ENCODE peak calls at places on chromosomes 12 and 14, in eight cellular contexts. One of them, this sample, is unnamed. For H3K36me3 and H3K4me1, the result is how much of the 10 kb centered on the place peaks cover.

GRCh38 chr14:106848330-106849121 is 1322.1 kb downstream of the TMEM121 start:
- DNase-seq in CD8-positive, alpha-beta T cell: no peak
- DNase-seq in left ventricle myocardium inferior: no peak
- DNase-seq in endothelial cell of umbilical vein: no peak
- DNase-seq in CD4-positive, CD25-positive, alpha-beta regulatory T cell: no peak
- DNase-seq in cardiac muscle cell: no peak
- DNase-seq in mucosa of descending colon: no peak
- DNase-seq in DND-41: peak
- DNase-seq in this sample: peak

GRCh38 chr14:96384053-96384452 is 7.9 kb upstream of the AK7 start:
- DNase-seq in CD8-positive, alpha-beta T cell: no peak
- DNase-seq in left ventricle myocardium inferior: no peak
- DNase-seq in endothelial cell of umbilical vein: no peak
- DNase-seq in CD4-positive, CD25-positive, alpha-beta regulatory T cell: no peak
- DNase-seq in cardiac muscle cell: no peak
- DNase-seq in mucosa of descending colon: no peak
- DNase-seq in DND-41: no peak
- DNase-seq in this sample: no peak

GRCh38 chr12:118980407-118981014 is 830 bp upstream of the SRRM4 start:
- DNase-seq in CD8-positive, alpha-beta T cell: no peak
- DNase-seq in left ventricle myocardium inferior: no peak
- DNase-seq in endothelial cell of umbilical vein: no peak
- DNase-seq in CD4-positive, CD25-positive, alpha-beta regulatory T cell: no peak
- DNase-seq in cardiac muscle cell: no peak
- DNase-seq in mucosa of descending colon: no peak
- DNase-seq in DND-41: no peak
- DNase-seq in this sample: no peak

GRCh38 chr14:22226381-22226780 is 362.6 kb downstream of the DAD1 start:
- DNase-seq in CD8-positive, alpha-beta T cell: no peak
- DNase-seq in left ventricle myocardium inferior: no peak
- DNase-seq in endothelial cell of umbilical vein: no peak
- DNase-seq in CD4-positive, CD25-positive, alpha-beta regulatory T cell: peak
- DNase-seq in cardiac muscle cell: no peak
- DNase-seq in mucosa of descending colon: no peak
- DNase-seq in DND-41: no peak
- DNase-seq in this sample: no peak

GRCh38 chr12:2984249-2984648 is 25.1 kb downstream of the TEAD4 start:
- DNase-seq in CD8-positive, alpha-beta T cell: no peak
- DNase-seq in left ventricle myocardium inferior: no peak
- DNase-seq in endothelial cell of umbilical vein: no peak
- DNase-seq in CD4-positive, CD25-positive, alpha-beta regulatory T cell: no peak
- DNase-seq in cardiac muscle cell: no peak
- DNase-seq in mucosa of descending colon: no peak
- DNase-seq in DND-41: no peak
- DNase-seq in this sample: no peak

GRCh38 chr12:97948591-97948990 is 486.0 kb downstream of the RMST start:
- DNase-seq in CD8-positive, alpha-beta T cell: no peak
- DNase-seq in left ventricle myocardium inferior: no peak
- DNase-seq in endothelial cell of umbilical vein: no peak
- DNase-seq in CD4-positive, CD25-positive, alpha-beta regulatory T cell: no peak
- DNase-seq in cardiac muscle cell: no peak
- DNase-seq in mucosa of descending colon: no peak
- DNase-seq in DND-41: no peak
- DNase-seq in this sample: no peak

GRCh38 chr12:104105461-104105860 is 32.5 kb downstream of the NFYB start:
- DNase-seq in CD8-positive, alpha-beta T cell: no peak
- DNase-seq in left ventricle myocardium inferior: no peak
- DNase-seq in endothelial cell of umbilical vein: no peak
- DNase-seq in CD4-positive, CD25-positive, alpha-beta regulatory T cell: no peak
- DNase-seq in cardiac muscle cell: peak
- DNase-seq in mucosa of descending colon: no peak
- DNase-seq in DND-41: no peak
- DNase-seq in this sample: no peak

GRCh38 chr14:48398675-48399282 is 723.4 kb upstream of the MDGA2 start:
- DNase-seq in CD8-positive, alpha-beta T cell: no peak
- DNase-seq in left ventricle myocardium inferior: no peak
- DNase-seq in endothelial cell of umbilical vein: peak
- DNase-seq in CD4-positive, CD25-positive, alpha-beta regulatory T cell: no peak
- DNase-seq in cardiac muscle cell: peak
- DNase-seq in mucosa of descending colon: no peak
- DNase-seq in DND-41: peak
- DNase-seq in this sample: peak

GRCh38 chr12:52027085-52027843 is 20.5 kb downstream of the TAMALIN start:
- DNase-seq in CD8-positive, alpha-beta T cell: no peak
- DNase-seq in left ventricle myocardium inferior: peak
- DNase-seq in endothelial cell of umbilical vein: no peak
- DNase-seq in CD4-positive, CD25-positive, alpha-beta regulatory T cell: no peak
- DNase-seq in cardiac muscle cell: no peak
- DNase-seq in mucosa of descending colon: no peak
- DNase-seq in DND-41: no peak
- DNase-seq in this sample: no peak

GRCh38 chr14:79352026-79352425 is 859.3 kb downstream of the DIO2 start:
- DNase-seq in CD8-positive, alpha-beta T cell: no peak
- DNase-seq in left ventricle myocardium inferior: no peak
- DNase-seq in endothelial cell of umbilical vein: no peak
- DNase-seq in CD4-positive, CD25-positive, alpha-beta regulatory T cell: no peak
- DNase-seq in cardiac muscle cell: no peak
- DNase-seq in mucosa of descending colon: no peak
- DNase-seq in DND-41: no peak
- DNase-seq in this sample: peak

GRCh38 chr12:119803391-119803791 is 73.7 kb downstream of the CIT start:
- DNase-seq in CD8-positive, alpha-beta T cell: no peak
- DNase-seq in left ventricle myocardium inferior: no peak
- DNase-seq in endothelial cell of umbilical vein: no peak
- DNase-seq in CD4-positive, CD25-positive, alpha-beta regulatory T cell: no peak
- DNase-seq in cardiac muscle cell: peak
- DNase-seq in mucosa of descending colon: no peak
- DNase-seq in DND-41: no peak
- DNase-seq in this sample: no peak

GRCh38 chr12:57726151-57726883 is 12.2 kb downstream of the AGAP2 start:
- DNase-seq in CD8-positive, alpha-beta T cell: no peak
- DNase-seq in left ventricle myocardium inferior: peak
- DNase-seq in endothelial cell of umbilical vein: peak
- DNase-seq in CD4-positive, CD25-positive, alpha-beta regulatory T cell: no peak
- DNase-seq in cardiac muscle cell: peak
- DNase-seq in mucosa of descending colon: peak
- DNase-seq in DND-41: no peak
- DNase-seq in this sample: peak

GRCh38 chr14:88955470-88955869 is 131.0 kb downstream of the TTC8 start:
- DNase-seq in CD8-positive, alpha-beta T cell: no peak
- DNase-seq in left ventricle myocardium inferior: no peak
- DNase-seq in endothelial cell of umbilical vein: no peak
- DNase-seq in CD4-positive, CD25-positive, alpha-beta regulatory T cell: no peak
- DNase-seq in cardiac muscle cell: peak
- DNase-seq in mucosa of descending colon: no peak
- DNase-seq in DND-41: no peak
- DNase-seq in this sample: no peak

GRCh38 chr12:95318071-95318545 is 100.5 kb downstream of the VEZT start:
- DNase-seq in CD8-positive, alpha-beta T cell: no peak
- DNase-seq in left ventricle myocardium inferior: no peak
- DNase-seq in endothelial cell of umbilical vein: no peak
- DNase-seq in CD4-positive, CD25-positive, alpha-beta regulatory T cell: no peak
- DNase-seq in cardiac muscle cell: peak
- DNase-seq in mucosa of descending colon: no peak
- DNase-seq in DND-41: no peak
- DNase-seq in this sample: peak

GRCh38 chr14:35438910-35439713 is 34.6 kb upstream of the NFKBIA start:
- DNase-seq in CD8-positive, alpha-beta T cell: no peak
- DNase-seq in left ventricle myocardium inferior: no peak
- DNase-seq in endothelial cell of umbilical vein: no peak
- DNase-seq in CD4-positive, CD25-positive, alpha-beta regulatory T cell: no peak
- DNase-seq in cardiac muscle cell: peak
- DNase-seq in mucosa of descending colon: no peak
- DNase-seq in DND-41: no peak
- DNase-seq in this sample: no peak

GRCh38 chr14:50260511-50260910 is 29.1 kb upstream of the SOS2 start:
- DNase-seq in CD8-positive, alpha-beta T cell: peak
- DNase-seq in left ventricle myocardium inferior: no peak
- DNase-seq in endothelial cell of umbilical vein: peak
- DNase-seq in CD4-positive, CD25-positive, alpha-beta regulatory T cell: peak
- DNase-seq in cardiac muscle cell: peak
- DNase-seq in mucosa of descending colon: no peak
- DNase-seq in DND-41: no peak
- DNase-seq in this sample: no peak

GRCh38 chr14:91511014-91511466 is 930 bp upstream of the PPP4R3A start:
- DNase-seq in CD8-positive, alpha-beta T cell: no peak
- DNase-seq in left ventricle myocardium inferior: no peak
- DNase-seq in endothelial cell of umbilical vein: no peak
- DNase-seq in CD4-positive, CD25-positive, alpha-beta regulatory T cell: no peak
- DNase-seq in cardiac muscle cell: no peak
- DNase-seq in mucosa of descending colon: no peak
- DNase-seq in DND-41: no peak
- DNase-seq in this sample: no peak

GRCh38 chr12:114655934-114656697 is 27.9 kb downstream of the TBX3 start:
- DNase-seq in CD8-positive, alpha-beta T cell: no peak
- DNase-seq in left ventricle myocardium inferior: no peak
- DNase-seq in endothelial cell of umbilical vein: peak
- DNase-seq in CD4-positive, CD25-positive, alpha-beta regulatory T cell: no peak
- DNase-seq in cardiac muscle cell: peak
- DNase-seq in mucosa of descending colon: no peak
- DNase-seq in DND-41: no peak
- DNase-seq in this sample: peak

GRCh38 chr12:50597200-50598195 is 92.7 kb downstream of the DIP2B start:
- DNase-seq in CD8-positive, alpha-beta T cell: peak
- DNase-seq in left ventricle myocardium inferior: no peak
- DNase-seq in endothelial cell of umbilical vein: peak
- DNase-seq in CD4-positive, CD25-positive, alpha-beta regulatory T cell: peak
- DNase-seq in cardiac muscle cell: peak
- DNase-seq in mucosa of descending colon: no peak
- DNase-seq in DND-41: peak
- DNase-seq in this sample: no peak

DNA sequence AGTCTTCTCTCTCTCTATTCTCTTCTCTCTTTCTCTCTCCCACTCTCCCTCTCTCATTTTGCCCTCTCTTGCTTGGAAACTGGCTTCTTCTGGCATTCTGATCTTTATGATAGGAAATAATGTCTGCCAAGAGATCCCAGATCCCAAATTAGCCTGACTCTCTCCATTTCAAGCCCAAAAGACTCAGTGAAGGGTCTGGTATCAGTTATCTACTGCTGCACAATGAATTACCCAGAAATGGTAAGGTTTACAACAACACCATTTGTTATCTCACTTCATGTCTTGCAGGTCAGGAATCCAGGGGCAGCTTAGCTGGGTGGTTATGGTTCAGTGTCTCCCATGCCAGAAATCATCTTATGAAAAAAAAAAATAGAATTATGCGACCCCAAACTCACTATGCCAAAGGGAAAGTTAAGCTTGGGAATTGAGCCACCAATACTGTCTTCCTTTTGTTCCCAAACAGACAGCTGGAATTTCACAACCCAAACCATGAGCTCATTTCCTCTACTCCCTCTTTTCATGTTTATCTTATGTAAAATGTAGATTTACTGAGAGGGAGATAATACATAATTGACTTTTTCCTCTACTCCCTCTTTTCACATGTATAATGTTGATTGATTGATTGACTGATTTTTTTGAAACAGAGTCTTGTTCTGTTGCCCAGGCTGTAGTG is 67.8 kb upstream of the FICD start:
- DNase-seq in CD8-positive, alpha-beta T cell: no peak
- DNase-seq in left ventricle myocardium inferior: no peak
- DNase-seq in endothelial cell of umbilical vein: no peak
- DNase-seq in CD4-positive, CD25-positive, alpha-beta regulatory T cell: no peak
- DNase-seq in cardiac muscle cell: peak
- DNase-seq in mucosa of descending colon: no peak
- DNase-seq in DND-41: no peak
- DNase-seq in this sample: no peak
- H3K36me3 ChIP-seq in CD8-positive, alpha-beta T cell: under half
- H3K36me3 ChIP-seq in left ventricle myocardium inferior: under half
- H3K36me3 ChIP-seq in endothelial cell of umbilical vein: under half
- H3K36me3 ChIP-seq in CD4-positive, CD25-positive, alpha-beta regulatory T cell: under half
- H3K36me3 ChIP-seq in cardiac muscle cell: under half
- H3K36me3 ChIP-seq in mucosa of descending colon: under half
- H3K36me3 ChIP-seq in DND-41: under half
- H3K36me3 ChIP-seq in this sample: under half

DNA sequence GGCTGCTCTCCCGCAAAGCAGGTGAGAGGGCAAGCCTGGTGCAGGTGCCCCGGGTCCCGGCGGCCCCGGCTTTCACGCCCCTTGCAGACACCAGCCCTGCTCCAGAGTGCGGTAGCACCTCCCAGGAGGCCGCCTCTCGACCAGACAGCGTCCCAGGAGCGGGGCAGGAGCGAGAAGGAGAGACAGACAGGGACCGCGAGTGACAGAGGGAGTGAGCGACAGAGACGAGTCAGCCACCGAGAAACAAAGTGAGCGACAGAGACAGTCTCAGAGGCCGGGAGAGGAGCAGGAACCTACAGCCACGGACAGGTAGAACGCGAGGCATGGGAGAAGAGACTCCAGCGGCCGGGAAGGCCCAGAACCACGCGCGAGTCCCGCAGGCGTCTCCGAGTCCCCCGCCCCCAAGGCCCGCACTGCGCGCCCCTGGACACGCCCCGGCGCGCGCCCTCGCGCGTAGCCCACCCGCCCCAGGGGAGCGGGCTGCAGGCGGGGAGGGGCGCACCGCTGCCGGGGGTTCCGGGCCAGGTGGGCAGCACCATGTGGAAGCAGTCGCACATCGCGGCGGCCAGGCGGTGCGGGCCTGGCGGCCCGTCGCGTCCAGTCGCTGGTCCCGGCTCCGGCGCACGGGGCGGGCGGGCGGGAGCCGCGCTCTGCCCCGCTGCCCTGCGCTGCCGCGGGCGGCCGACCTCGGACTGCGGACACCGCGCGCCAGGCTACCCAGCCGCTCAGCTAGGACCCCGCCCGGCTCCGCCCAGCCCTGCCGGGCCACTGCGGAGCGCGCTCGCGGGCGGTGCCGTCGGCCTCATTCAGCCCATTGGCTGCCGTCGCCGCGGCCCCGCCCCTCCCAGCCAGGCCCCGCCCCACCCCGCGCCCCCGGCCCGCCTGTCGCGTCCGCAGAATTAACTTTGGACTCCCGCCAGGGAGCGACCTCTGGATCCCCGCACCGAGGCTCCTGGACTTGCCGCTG is at the start of gene AHNAK2:
- DNase-seq in CD8-positive, alpha-beta T cell: peak
- DNase-seq in left ventricle myocardium inferior: peak
- DNase-seq in endothelial cell of umbilical vein: peak
- DNase-seq in CD4-positive, CD25-positive, alpha-beta regulatory T cell: peak
- DNase-seq in cardiac muscle cell: peak
- DNase-seq in mucosa of descending colon: peak
- DNase-seq in DND-41: no peak
- DNase-seq in this sample: peak
- H3K4me1 ChIP-seq in CD8-positive, alpha-beta T cell: under half
- H3K4me1 ChIP-seq in left ventricle myocardium inferior: half or more
- H3K4me1 ChIP-seq in endothelial cell of umbilical vein: under half
- H3K4me1 ChIP-seq in CD4-positive, CD25-positive, alpha-beta regulatory T cell: under half
- H3K4me1 ChIP-seq in cardiac muscle cell: under half
- H3K4me1 ChIP-seq in mucosa of descending colon: under half
- H3K4me1 ChIP-seq in DND-41: under half
- H3K4me1 ChIP-seq in this sample: under half

GRCh38 chr12:48143898-48144297 is 13.4 kb downstream of the ASB8 start:
- DNase-seq in CD8-positive, alpha-beta T cell: no peak
- DNase-seq in left ventricle myocardium inferior: no peak
- DNase-seq in endothelial cell of umbilical vein: no peak
- DNase-seq in CD4-positive, CD25-positive, alpha-beta regulatory T cell: no peak
- DNase-seq in cardiac muscle cell: no peak
- DNase-seq in mucosa of descending colon: no peak
- DNase-seq in DND-41: no peak
- DNase-seq in this sample: no peak
- H3K4me3 ChIP-seq in CD8-positive, alpha-beta T cell: no peak
- H3K4me3 ChIP-seq in left ventricle myocardium inferior: no peak
- H3K4me3 ChIP-seq in endothelial cell of umbilical vein: no peak
- H3K4me3 ChIP-seq in CD4-positive, CD25-positive, alpha-beta regulatory T cell: no peak
- H3K4me3 ChIP-seq in cardiac muscle cell: no peak
- H3K4me3 ChIP-seq in mucosa of descending colon: no peak
- H3K4me3 ChIP-seq in DND-41: no peak
- H3K4me3 ChIP-seq in this sample: no peak

GRCh38 chr12:113003631-113004030 is 25.3 kb downstream of the OAS2 start:
- DNase-seq in CD8-positive, alpha-beta T cell: no peak
- DNase-seq in left ventricle myocardium inferior: no peak
- DNase-seq in endothelial cell of umbilical vein: no peak
- DNase-seq in CD4-positive, CD25-positive, alpha-beta regulatory T cell: no peak
- DNase-seq in cardiac muscle cell: no peak
- DNase-seq in mucosa of descending colon: no peak
- DNase-seq in DND-41: no peak
- DNase-seq in this sample: no peak
- H3K36me3 ChIP-seq in CD8-positive, alpha-beta T cell: half or more
- H3K36me3 ChIP-seq in left ventricle myocardium inferior: half or more
- H3K36me3 ChIP-seq in endothelial cell of umbilical vein: under half
- H3K36me3 ChIP-seq in CD4-positive, CD25-positive, alpha-beta regulatory T cell: half or more
- H3K36me3 ChIP-seq in cardiac muscle cell: under half
- H3K36me3 ChIP-seq in mucosa of descending colon: under half
- H3K36me3 ChIP-seq in DND-41: under half
- H3K36me3 ChIP-seq in this sample: under half